ENCODE peak calls at places on chromosomes 5 and 9, in seven cellular contexts. Y is left ventricle myocardium inferior, B is fibroblast of lung, T is lower lobe of right lung, Z is OCI-LY7, D is IMR-90, N is adrenal gland. U is an unnamed sample.

GRCh38 chr5:130333089-130333488 is 428.8 kb downstream of the CHSY3 start:
- DNase-seq in T (no peak), B (peak; percentile 80), Z (no peak), Y (no peak), N (no peak), D (peak; percentile 3), U (no peak)

GRCh38 chr5:139796061-139796806 is 626 bp downstream of the PSD2 start:
- DNase-seq in Y (no peak), Z (no peak), N (no peak), T (no peak), B (no peak), D (no peak), U (no peak)

GRCh38 chr5:72377920-72378635 is 57.9 kb downstream of the PTCD2 start:
- DNase-seq in B (no peak), Y (peak; percentile 42), N (peak; percentile 75), D (no peak), Z (no peak), T (no peak), U (no peak)

GRCh38 chr9:136312436-136312835 is 8.5 kb upstream of the CCDC187 start:
- DNase-seq in D (peak; percentile 58), N (peak; percentile 44), B (peak; percentile 32), T (no peak), Y (no peak), Z (peak; percentile 45), U (no peak)

GRCh38 chr5:156497816-156498215 is 170.9 kb downstream of the SGCD start:
- DNase-seq in D (peak; percentile 74), Z (no peak), B (peak; percentile 48), Y (no peak), T (no peak), N (no peak), U (no peak)

GRCh38 chr5:62691946-62692345 is 113.3 kb downstream of the LRRC70 start:
- DNase-seq in B (no peak), N (no peak), D (no peak), Y (no peak), Z (no peak), T (no peak), U (no peak)

GRCh38 chr5:159883522-159883950 is 32.7 kb upstream of the ADRA1B start:
- DNase-seq in Z (no peak), Y (no peak), D (peak; percentile 89), B (peak; percentile 84), N (no peak), T (no peak), U (no peak)

GRCh38 chr5:67493676-67494075 is 297.1 kb upstream of the CD180 start:
- DNase-seq in Z (no peak), B (peak; percentile 6), T (no peak), D (no peak), N (no peak), Y (peak; percentile 32), U (no peak)

GRCh38 chr5:2902186-2902585 is 150.7 kb upstream of the IRX2 start:
- DNase-seq in Z (no peak), Y (no peak), B (no peak), T (no peak), N (no peak), D (no peak), U (no peak)

GRCh38 chr9:121107041-121107440 is 32.3 kb downstream of the CNTRL start:
- DNase-seq in D (no peak), T (no peak), Y (no peak), Z (peak; percentile 26), B (no peak), N (no peak), U (no peak)

GRCh38 chr5:152686931-152687330 is 281.9 kb upstream of the NMUR2 start:
- DNase-seq in Y (no peak), T (no peak), Z (no peak), B (peak; percentile 35), D (no peak), N (no peak), U (no peak)
- H3K9me3 ChIP-seq in Y (peaks cover 8% of the 10 kb centered on the region), T (no peaks in the 10 kb centered on the region), Z (no peaks in the 10 kb centered on the region), B (no peaks in the 10 kb centered on the region), D (peaks cover 6% of the 10 kb centered on the region), N (no peaks in the 10 kb centered on the region), U (no peaks in the 10 kb centered on the region)

DNA sequence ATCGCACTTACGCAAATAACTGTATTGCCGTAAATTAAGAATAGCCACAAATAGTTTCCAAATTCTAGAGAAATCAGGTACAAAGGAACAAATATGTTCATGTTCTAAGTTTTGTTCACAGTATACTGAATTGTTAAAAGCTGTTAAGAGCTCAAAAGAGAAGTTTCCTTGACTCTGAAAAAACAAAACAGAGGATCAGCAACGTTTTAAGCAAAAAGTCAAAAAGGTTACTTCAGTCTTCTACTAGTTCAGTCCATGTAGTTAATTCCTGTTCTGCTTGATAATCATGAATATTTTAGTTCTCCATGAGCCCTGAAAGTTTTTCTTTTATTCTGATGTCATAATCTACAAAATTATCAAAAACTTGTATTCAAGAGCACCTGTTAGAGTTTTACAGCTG is 128.6 kb upstream of the MAST4 start:
- DNase-seq in Y (no peak), T (no peak), N (no peak), Z (peak; percentile 12), B (no peak), D (no peak), U (no peak)
- H3K9me3 ChIP-seq in Y (peaks cover 35% of the 10 kb centered on the region), T (peaks cover 4% of the 10 kb centered on the region), N (peaks cover 7% of the 10 kb centered on the region), Z (peaks cover 29% of the 10 kb centered on the region), B (no peaks in the 10 kb centered on the region), D (no peaks in the 10 kb centered on the region), U (no peaks in the 10 kb centered on the region)

DNA sequence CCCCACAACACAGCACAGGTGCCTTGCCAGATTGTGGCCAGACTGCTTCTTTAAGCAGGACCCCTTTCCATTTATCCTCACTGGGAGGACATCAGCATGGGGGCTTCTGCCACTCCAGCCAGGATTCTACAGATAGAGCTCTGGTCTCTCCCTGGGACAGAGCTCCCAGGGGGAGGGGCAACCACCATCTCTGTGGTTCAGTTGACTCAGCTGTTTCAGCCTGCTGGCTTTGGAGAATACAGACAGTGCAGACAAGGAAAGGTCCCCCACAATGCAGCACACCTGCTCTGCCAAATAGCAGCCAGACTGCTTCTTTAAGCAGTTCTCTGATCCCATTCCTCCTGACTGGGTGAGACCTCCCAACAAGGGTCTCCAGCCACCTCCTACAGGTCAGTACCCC is 132.8 kb downstream of the OR2K2 start:
- DNase-seq in D (no peak), B (no peak), Z (no peak), N (no peak), T (no peak), Y (no peak), U (no peak)
- H3K9me3 ChIP-seq in D (peaks cover 3% of the 10 kb centered on the region), B (no peaks in the 10 kb centered on the region), Z (no peaks in the 10 kb centered on the region), N (no peaks in the 10 kb centered on the region), T (no peaks in the 10 kb centered on the region), Y (peaks cover 19% of the 10 kb centered on the region), U (no peaks in the 10 kb centered on the region)

DNA sequence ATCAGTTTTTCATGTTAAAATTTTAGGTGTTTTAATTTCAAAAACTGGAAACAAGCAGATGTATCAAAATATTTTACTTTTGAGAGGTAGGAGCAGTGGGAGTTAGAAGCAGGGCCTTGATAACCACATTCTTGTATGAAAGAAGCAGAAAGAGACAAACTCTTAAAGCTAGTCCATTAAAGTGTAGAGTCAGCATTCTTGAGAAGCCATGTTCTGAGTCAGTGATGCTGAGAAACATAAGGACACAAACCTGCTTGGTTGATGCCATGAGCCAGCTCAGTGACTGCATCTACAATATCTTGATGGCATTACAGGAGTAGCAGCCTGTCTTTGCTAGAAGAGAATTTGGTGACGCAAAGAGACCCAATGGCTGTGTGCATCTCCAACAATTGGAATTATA is 826.1 kb upstream of the CTNND2 start:
- DNase-seq in B (no peak), T (no peak), Z (no peak), N (no peak), D (no peak), Y (no peak), U (no peak)
- H3K9me3 ChIP-seq in B (no peaks in the 10 kb centered on the region), T (peaks cover 5% of the 10 kb centered on the region), Z (peaks cover 14% of the 10 kb centered on the region), N (no peaks in the 10 kb centered on the region), D (no peaks in the 10 kb centered on the region), Y (peaks cover 45% of the 10 kb centered on the region), U (no peaks in the 10 kb centered on the region)